ENCODE peak calls at places on chromosomes 11 and 22, in eight cellular contexts. Q is aorta; B is upper lobe of left lung; R is thoracic aorta; Y is transverse colon; G is effector memory CD4-positive, alpha-beta T cell; J is endodermal cell; K is heart left ventricle. S is an unnamed sample.

GRCh38 chr11:109016724-109017123 is 351.9 kb downstream of the DDX10 start:
- DNase-seq in R (no peak), B (no peak), J (no peak), Y (no peak), G (no peak), Q (no peak), K (no peak), S (no peak)

GRCh38 chr11:113376156-113376555 is 11.4 kb upstream of the ANKK1 start:
- DNase-seq in B (no peak), K (no peak), R (no peak), Y (no peak), G (no peak), Q (no peak), J (no peak), S (no peak)

GRCh38 chr11:23789938-23790371 is 706.9 kb upstream of the LUZP2 start:
- DNase-seq in J (no peak), B (no peak), Y (peak; percentile 40), R (no peak), G (no peak), K (no peak), Q (no peak), S (no peak)

GRCh38 chr11:93845181-93846092 is 5.0 kb downstream of the VSTM5 start:
- DNase-seq in K (no peak), G (no peak), Y (no peak), R (no peak), Q (no peak), J (peak; percentile 17), B (no peak), S (no peak)

GRCh38 chr22:50627914-50628542 is at the start of gene ARSA:
- DNase-seq in B (peak; percentile 95), R (no peak), Y (peak; percentile 86), Q (peak; percentile 92), J (peak; percentile 93), G (peak; percentile 74), K (peak; percentile 87), S (peak; percentile 93)

GRCh38 chr11:119421941-119422504 is 949 bp downstream of the THY1 start:
- DNase-seq in J (peak; percentile 79), Y (no peak), Q (no peak), G (no peak), B (peak; percentile 81), R (no peak), K (no peak), S (no peak)

GRCh38 chr11:32325187-32325586 is 110.2 kb downstream of the WT1 start:
- DNase-seq in J (no peak), R (no peak), K (no peak), B (no peak), G (no peak), Y (no peak), Q (no peak), S (no peak)

GRCh38 chr11:85740464-85741400 is 54.7 kb upstream of the CCDC89 start:
- DNase-seq in J (no peak), R (no peak), K (no peak), B (no peak), Q (no peak), Y (no peak), G (no peak), S (no peak)

GRCh38 chr11:106691807-106692365 is 326.4 kb downstream of the GUCY1A2 start:
- DNase-seq in J (no peak), B (no peak), R (no peak), G (no peak), Y (no peak), Q (no peak), K (no peak), S (no peak)

GRCh38 chr22:33787645-33788456 is 132.4 kb downstream of the LARGE1 start:
- DNase-seq in Q (no peak), K (no peak), B (no peak), G (no peak), Y (no peak), J (no peak), R (no peak), S (no peak)

GRCh38 chr22:35519306-35520000 is 21.2 kb upstream of the RASD2 start:
- DNase-seq in K (no peak), R (no peak), Q (no peak), G (no peak), B (no peak), J (no peak), Y (no peak), S (no peak)

GRCh38 chr22:18987765-18988164 is 51.7 kb upstream of the PRODH start:
- DNase-seq in G (no peak), K (no peak), Y (no peak), R (no peak), B (no peak), Q (peak; percentile 64), J (peak; percentile 86), S (no peak)

GRCh38 chr22:38707346-38707745 is 1.6 kb downstream of the GTPBP1 start:
- DNase-seq in Y (no peak), G (no peak), B (no peak), K (no peak), J (no peak), R (no peak), Q (no peak), S (no peak)

GRCh38 chr11:101717621-101718020 is 133.8 kb upstream of the TRPC6 start:
- DNase-seq in K (no peak), G (no peak), R (no peak), J (no peak), Q (no peak), Y (no peak), B (no peak), S (no peak)

GRCh38 chr11:76214186-76214585 is 7.9 kb upstream of the WNT11 start:
- DNase-seq in Q (peak; percentile 45), G (no peak), R (no peak), Y (no peak), J (no peak), B (no peak), K (no peak), S (peak; percentile 4)

GRCh38 chr22:37329239-37330140 is 47.2 kb downstream of the CYTH4 start:
- DNase-seq in G (no peak), Q (no peak), J (no peak), B (no peak), K (no peak), R (no peak), Y (no peak), S (no peak)

GRCh38 chr22:21943571-21944448 is 8.8 kb downstream of the PPM1F start:
- DNase-seq in J (no peak), B (no peak), R (no peak), Y (no peak), K (no peak), G (no peak), Q (no peak), S (no peak)

GRCh38 chr11:68942090-68942620 is 38.5 kb downstream of the IGHMBP2 start:
- DNase-seq in R (no peak), J (no peak), G (no peak), B (peak; percentile 50), Q (no peak), K (no peak), Y (no peak), S (no peak)

GRCh38 chr22:38327396-38327795 is 10.2 kb upstream of the CSNK1E start:
- DNase-seq in G (no peak), Y (no peak), R (no peak), K (no peak), Q (no peak), J (no peak), B (no peak), S (no peak)

GRCh38 chr22:47954107-47954506 is 1191.7 kb downstream of the TBC1D22A start:
- DNase-seq in R (no peak), K (no peak), B (no peak), J (no peak), Q (no peak), Y (no peak), G (no peak), S (no peak)

GRCh38 chr22:47957649-47958048 is 1195.2 kb downstream of the TBC1D22A start:
- DNase-seq in G (no peak), R (no peak), K (no peak), B (no peak), Y (no peak), Q (no peak), J (no peak), S (no peak)
- H3K9me3 ChIP-seq in G (no peaks in the 10 kb centered on the region), R (peaks cover 3% of the 10 kb centered on the region), K (peaks cover 16% of the 10 kb centered on the region), B (peaks cover 5% of the 10 kb centered on the region), Y (peaks cover 5% of the 10 kb centered on the region), Q (no peaks in the 10 kb centered on the region), J (peaks cover 38% of the 10 kb centered on the region), S (peaks cover 19% of the 10 kb centered on the region)

DNA sequence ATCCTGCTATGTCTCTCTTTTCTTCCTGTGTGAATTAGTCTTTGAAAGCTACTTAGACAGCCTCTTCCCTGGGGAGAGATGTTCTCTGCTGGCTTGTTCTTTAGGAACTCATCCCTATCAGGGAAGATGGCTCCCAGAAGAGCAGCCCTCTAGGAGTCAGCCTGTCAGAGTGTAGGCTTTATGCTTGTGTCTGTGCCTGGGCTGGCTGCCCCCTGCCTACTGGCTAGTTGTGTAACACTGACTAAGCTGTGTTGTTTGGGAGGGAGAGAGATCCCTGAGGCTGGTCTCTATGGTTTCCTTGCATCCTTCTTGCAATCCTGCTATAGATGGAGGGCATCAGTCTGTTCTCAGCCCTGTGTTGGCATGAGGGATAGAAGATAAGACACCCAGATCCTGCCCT is 112.2 kb downstream of the STIM1 start:
- DNase-seq in B (no peak), Y (no peak), G (no peak), R (no peak), J (no peak), Q (no peak), K (no peak), S (no peak)
- H3K9me3 ChIP-seq in B (no peaks in the 10 kb centered on the region), Y (no peaks in the 10 kb centered on the region), G (no peaks in the 10 kb centered on the region), R (no peaks in the 10 kb centered on the region), J (no peaks in the 10 kb centered on the region), Q (no peaks in the 10 kb centered on the region), K (no peaks in the 10 kb centered on the region), S (no peaks in the 10 kb centered on the region)

GRCh38 chr22:47564158-47564450 is 801.7 kb downstream of the TBC1D22A start:
- DNase-seq in Y (no peak), K (peak; percentile 9), Q (no peak), J (no peak), B (no peak), R (no peak), G (no peak), S (no peak)
- H3K9me3 ChIP-seq in Y (no peaks in the 10 kb centered on the region), K (no peaks in the 10 kb centered on the region), Q (no peaks in the 10 kb centered on the region), J (peaks cover 23% of the 10 kb centered on the region), B (no peaks in the 10 kb centered on the region), R (no peaks in the 10 kb centered on the region), G (no peaks in the 10 kb centered on the region), S (no peaks in the 10 kb centered on the region)

GRCh38 chr22:48079505-48080295 is 1317.2 kb downstream of the TBC1D22A start:
- DNase-seq in J (no peak), Q (no peak), B (no peak), Y (no peak), K (no peak), G (no peak), R (no peak), S (no peak)
- H3K9me3 ChIP-seq in J (no peaks in the 10 kb centered on the region), Q (no peaks in the 10 kb centered on the region), B (no peaks in the 10 kb centered on the region), Y (no peaks in the 10 kb centered on the region), K (no peaks in the 10 kb centered on the region), G (no peaks in the 10 kb centered on the region), R (no peaks in the 10 kb centered on the region), S (no peaks in the 10 kb centered on the region)

DNA sequence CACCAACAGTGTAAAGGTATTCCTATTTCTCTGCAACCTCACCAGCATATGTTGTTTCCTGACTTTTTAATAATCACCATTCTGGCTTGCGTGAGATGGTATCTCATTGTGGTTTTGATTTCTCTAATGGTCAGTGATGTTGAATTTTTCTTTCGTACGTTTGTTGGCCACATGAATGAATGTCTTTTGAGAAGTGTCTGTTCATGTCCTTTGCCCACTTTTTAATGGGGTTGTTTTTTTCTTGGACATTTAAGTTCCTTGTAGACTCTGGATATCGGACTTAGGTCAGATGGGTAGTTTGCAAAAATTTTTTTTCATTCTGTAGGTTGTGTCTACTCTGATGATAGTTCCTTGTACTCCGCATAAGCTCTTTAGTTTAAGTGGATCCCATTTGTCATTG is 22.8 kb downstream of the USP35 start:
- DNase-seq in R (no peak), J (no peak), K (no peak), Q (no peak), Y (no peak), G (no peak), B (no peak), S (no peak)
- H3K9me3 ChIP-seq in R (no peaks in the 10 kb centered on the region), J (no peaks in the 10 kb centered on the region), K (no peaks in the 10 kb centered on the region), Q (no peaks in the 10 kb centered on the region), Y (no peaks in the 10 kb centered on the region), G (no peaks in the 10 kb centered on the region), B (no peaks in the 10 kb centered on the region), S (no peaks in the 10 kb centered on the region)